ENCODE peak calls at places on chromosomes 1 and 21, in nine cellular contexts. N is CD8-positive, alpha-beta T cell; B is psoas muscle; X is cardiac fibroblast; F is AG04450; A is body of pancreas; O is lung; J is bronchial epithelial cell; V is astrocyte of the spinal cord. Y is an unnamed sample.

GRCh38 chr1:8462298-8462946 is 144.5 kb downstream of the SLC45A1 start:
- DNase-seq in N (no peak), B (no peak), X (no peak), F (no peak), A (no peak), O (no peak), J (no peak), V (no peak), Y (peak)

GRCh38 chr21:38170283-38170682 is 86.5 kb upstream of the KCNJ15 start:
- DNase-seq in N (no peak), B (no peak), X (peak), F (no peak), A (no peak), O (peak), J (peak), V (peak), Y (no peak)

GRCh38 chr1:25063591-25064416 is 133.7 kb upstream of the RUNX3 start:
- DNase-seq in N (no peak), B (no peak), X (no peak), F (no peak), A (no peak), O (no peak), J (peak), V (peak), Y (no peak)

GRCh38 chr1:98051065-98051675 is 130.3 kb upstream of the DPYD start:
- DNase-seq in N (peak), B (peak), X (peak), F (no peak), A (peak), O (peak), J (peak), V (peak), Y (peak)

GRCh38 chr1:15650433-15650832 is 33.2 kb downstream of the DDI2 start:
- DNase-seq in N (no peak), B (no peak), X (peak), F (no peak), A (no peak), O (no peak), J (no peak), V (no peak), Y (no peak)

GRCh38 chr1:151936653-151937052 is 27.3 kb upstream of the THEM4 start:
- DNase-seq in N (no peak), B (no peak), X (no peak), F (no peak), A (no peak), O (no peak), J (no peak), V (no peak), Y (no peak)

GRCh38 chr21:34882719-34883131 is 166.4 kb downstream of the RUNX1 start:
- DNase-seq in N (no peak), B (no peak), X (no peak), F (no peak), A (no peak), O (no peak), J (peak), V (peak), Y (no peak)

GRCh38 chr1:223674119-223674890 is 8.8 kb upstream of the CAPN8 start:
- DNase-seq in N (no peak), B (no peak), X (no peak), F (no peak), A (no peak), O (no peak), J (no peak), V (no peak), Y (no peak)

GRCh38 chr1:212260557-212261342 is 24.5 kb upstream of the PPP2R5A start:
- DNase-seq in N (no peak), B (no peak), X (peak), F (no peak), A (peak), O (no peak), J (peak), V (no peak), Y (no peak)

GRCh38 chr1:85047472-85048295 is 616 bp downstream of the MCOLN3 start:
- DNase-seq in N (no peak), B (peak), X (no peak), F (no peak), A (peak), O (peak), J (no peak), V (no peak), Y (no peak)

GRCh38 chr1:113303252-113303651 is 87.1 kb upstream of the MAGI3 start:
- DNase-seq in N (no peak), B (no peak), X (no peak), F (no peak), A (no peak), O (no peak), J (no peak), V (no peak), Y (no peak)

GRCh38 chr21:35359076-35359475 is 310.0 kb upstream of the RUNX1 start:
- DNase-seq in N (no peak), B (no peak), X (no peak), F (no peak), A (no peak), O (no peak), J (no peak), V (no peak), Y (no peak)

GRCh38 chr1:159909381-159909780 is 9.4 kb upstream of the CFAP45 start:
- DNase-seq in N (no peak), B (no peak), X (no peak), F (no peak), A (no peak), O (no peak), J (no peak), V (no peak), Y (no peak)
- H3K4me3 ChIP-seq in N (no peak), B (no peak), X (no peak), F (no peak), A (no peak), O (no peak), J (no peak), V (no peak), Y (no peak)

DNA sequence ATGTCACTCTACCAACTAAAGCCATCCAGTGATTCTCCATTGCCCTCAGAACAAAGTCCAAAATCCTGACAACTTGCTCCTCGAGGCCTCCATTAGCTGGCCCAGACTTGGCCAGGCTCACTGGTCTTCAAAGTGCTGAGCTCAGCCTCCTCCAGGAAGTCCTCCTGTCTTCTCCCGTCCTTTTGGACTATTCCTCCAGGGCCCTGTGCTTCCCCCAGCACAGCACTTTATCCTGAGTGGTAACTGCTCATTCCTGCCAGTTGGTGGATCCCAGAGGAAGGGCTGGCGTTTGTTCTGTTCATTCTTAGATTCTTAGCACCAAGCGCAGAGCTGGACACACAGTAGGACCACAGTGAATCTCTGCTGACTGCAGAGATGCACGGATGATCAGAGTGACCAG is 179.9 kb downstream of the PTPRU start:
- DNase-seq in N (no peak), B (no peak), X (no peak), F (no peak), A (no peak), O (no peak), J (no peak), V (no peak), Y (no peak)
- TF ChIP-seq CTCF in N (no peak), B (no peak), X (no peak), F (peak), A (no peak), O (no peak), J (no peak), V (peak), Y (no peak)

DNA sequence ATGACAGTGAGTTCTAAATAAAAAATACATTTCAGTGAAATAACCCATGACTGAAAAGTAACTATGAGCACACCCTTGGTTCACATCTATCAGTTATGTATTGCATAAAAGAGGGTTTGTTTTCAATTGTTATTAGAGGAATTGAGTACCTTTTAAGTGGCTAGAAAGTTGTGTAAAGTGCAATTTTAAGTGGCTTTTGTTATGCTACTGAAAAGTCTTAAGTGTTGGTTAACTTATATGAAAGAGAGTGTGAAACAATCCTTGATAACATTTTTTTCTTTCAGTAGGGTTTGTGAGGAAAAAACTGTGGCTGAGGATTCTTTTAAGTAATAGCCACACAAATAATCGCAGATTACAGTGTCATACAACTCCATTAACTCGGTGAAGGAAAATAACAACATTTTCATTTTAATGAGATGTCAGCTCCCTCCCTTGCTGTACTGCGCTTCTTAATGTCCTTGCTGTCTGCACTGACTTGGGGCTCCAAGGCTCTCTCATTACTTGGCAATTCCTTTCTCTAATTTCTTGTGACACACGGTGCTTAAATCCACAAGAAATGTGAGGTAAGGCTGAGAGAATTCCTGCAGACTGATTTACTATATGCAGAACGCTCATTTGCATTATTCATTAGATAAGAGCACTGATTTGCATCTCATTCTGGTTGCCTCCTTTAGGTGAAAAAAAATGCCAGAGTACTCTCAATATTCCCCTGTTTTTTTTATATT is 40.6 kb downstream of the NTNG1 start:
- DNase-seq in N (no peak), B (no peak), X (no peak), F (no peak), A (no peak), O (no peak), J (no peak), V (no peak), Y (no peak)
- H3K4me3 ChIP-seq in N (no peak), B (no peak), X (no peak), F (no peak), A (no peak), O (no peak), J (no peak), V (no peak), Y (no peak)

GRCh38 chr1:184959626-184960025 is 14.7 kb downstream of the NIBAN1 start:
- DNase-seq in N (no peak), B (no peak), X (no peak), F (no peak), A (no peak), O (no peak), J (no peak), V (no peak), Y (no peak)

GRCh38 chr1:184953600-184954219 is 20.6 kb downstream of the NIBAN1 start:
- DNase-seq in N (no peak), B (no peak), X (peak), F (no peak), A (no peak), O (no peak), J (peak), V (peak), Y (no peak)

GRCh38 chr1:184950209-184950608 is 24.1 kb downstream of the NIBAN1 start:
- DNase-seq in N (no peak), B (no peak), X (no peak), F (no peak), A (no peak), O (no peak), J (no peak), V (no peak), Y (no peak)

GRCh38 chr1:184958554-184959353 is 15.6 kb downstream of the NIBAN1 start:
- DNase-seq in N (no peak), B (no peak), X (no peak), F (no peak), A (no peak), O (no peak), J (no peak), V (no peak), Y (no peak)

GRCh38 chr1:184954232-184954995 is 19.9 kb downstream of the NIBAN1 start:
- DNase-seq in N (no peak), B (no peak), X (peak), F (no peak), A (no peak), O (no peak), J (peak), V (no peak), Y (no peak)
- TF ChIP-seq CTCF in N (no peak), B (no peak), X (no peak), F (no peak), A (no peak), O (no peak), J (no peak), V (no peak), Y (peak)

GRCh38 chr1:238488406-238488805 is 597.7 kb upstream of the ZP4 start:
- DNase-seq in N (no peak), B (no peak), X (peak), F (no peak), A (no peak), O (no peak), J (no peak), V (no peak), Y (no peak)

GRCh38 chr1:238484121-238484520 is 593.4 kb upstream of the ZP4 start:
- DNase-seq in N (no peak), B (no peak), X (peak), F (no peak), A (no peak), O (no peak), J (no peak), V (peak), Y (no peak)

GRCh38 chr1:238487931-238488330 is 597.2 kb upstream of the ZP4 start:
- DNase-seq in N (no peak), B (no peak), X (peak), F (no peak), A (no peak), O (no peak), J (no peak), V (no peak), Y (no peak)

GRCh38 chr1:238485906-238486219 is 595.1 kb upstream of the ZP4 start:
- DNase-seq in N (no peak), B (no peak), X (no peak), F (no peak), A (no peak), O (no peak), J (no peak), V (peak), Y (no peak)

DNA sequence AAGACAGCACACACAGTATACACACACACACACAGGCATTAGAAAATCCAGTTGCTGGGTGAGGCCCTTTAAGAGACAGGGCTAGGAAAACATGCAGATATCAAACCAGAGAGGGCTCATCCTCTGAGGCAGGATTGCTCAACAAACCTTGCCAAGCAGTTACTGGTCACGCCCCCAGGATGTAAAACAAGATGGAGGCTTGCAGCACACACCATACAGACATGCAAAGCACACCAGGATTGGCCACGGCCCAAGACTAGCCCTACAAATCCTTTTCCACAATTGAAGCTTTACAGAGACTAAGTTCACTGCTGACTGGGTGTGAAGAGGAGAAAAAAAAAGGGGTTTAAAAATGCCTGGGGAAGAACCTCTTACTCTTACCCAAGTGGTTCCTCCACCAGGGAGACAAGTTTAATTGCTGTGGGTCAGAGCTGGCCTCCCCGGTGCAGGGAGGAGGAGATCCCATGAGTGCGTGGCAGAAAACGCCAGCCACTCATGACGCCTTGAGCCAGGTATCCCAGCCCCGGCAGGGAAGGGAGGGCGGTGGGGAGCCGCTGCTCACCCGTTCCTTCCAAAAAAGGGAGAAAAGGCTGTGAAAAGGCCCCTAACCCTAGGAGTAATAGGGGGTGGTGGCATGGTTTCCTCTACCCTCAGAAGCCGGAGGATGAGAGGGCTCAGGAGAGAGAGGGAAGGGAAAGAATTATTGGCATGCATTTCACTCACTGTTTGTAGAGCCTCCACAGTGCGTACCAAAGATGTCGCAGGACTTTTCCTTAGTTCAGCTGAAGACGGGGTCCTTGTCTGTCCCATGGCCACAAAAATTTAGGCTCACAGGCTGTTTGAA is 594.6 kb upstream of the ZP4 start:
- DNase-seq in N (no peak), B (no peak), X (peak), F (no peak), A (no peak), O (no peak), J (peak), V (peak), Y (peak)
- H3K4me3 ChIP-seq in N (no peak), B (no peak), X (no peak), F (no peak), A (no peak), O (no peak), J (peak), V (peak), Y (peak)

GRCh38 chr1:18120638-18121037 is 13.0 kb downstream of the IGSF21 start:
- DNase-seq in N (no peak), B (no peak), X (no peak), F (no peak), A (no peak), O (no peak), J (no peak), V (no peak), Y (no peak)
- TF ChIP-seq CTCF in N (no peak), B (no peak), X (no peak), F (no peak), A (no peak), O (no peak), J (no peak), V (no peak), Y (no peak)

GRCh38 chr1:150889650-150890416 is 2.9 kb downstream of the CTXND2 start:
- DNase-seq in N (no peak), B (no peak), X (no peak), F (no peak), A (no peak), O (no peak), J (no peak), V (no peak), Y (no peak)
- H3K4me3 ChIP-seq in N (no peak), B (no peak), X (no peak), F (no peak), A (no peak), O (no peak), J (no peak), V (no peak), Y (no peak)

GRCh38 chr1:221644663-221645258 is 97.1 kb downstream of the DUSP10 start:
- DNase-seq in N (no peak), B (no peak), X (no peak), F (no peak), A (no peak), O (no peak), J (no peak), V (no peak), Y (no peak)

GRCh38 chr1:221644176-221644510 is 97.7 kb downstream of the DUSP10 start:
- DNase-seq in N (no peak), B (no peak), X (no peak), F (no peak), A (no peak), O (no peak), J (no peak), V (no peak), Y (no peak)

GRCh38 chr1:221643404-221644175 is 98.3 kb downstream of the DUSP10 start:
- DNase-seq in N (no peak), B (no peak), X (no peak), F (no peak), A (no peak), O (no peak), J (no peak), V (no peak), Y (no peak)

GRCh38 chr1:221648201-221648600 is 93.7 kb downstream of the DUSP10 start:
- DNase-seq in N (no peak), B (no peak), X (no peak), F (no peak), A (no peak), O (no peak), J (peak), V (no peak), Y (no peak)
- TF ChIP-seq CTCF in N (no peak), B (no peak), X (no peak), F (no peak), A (no peak), O (no peak), J (no peak), V (no peak), Y (no peak)

GRCh38 chr1:34656706-34657105 is 98.1 kb upstream of the GJB5 start:
- DNase-seq in N (no peak), B (no peak), X (no peak), F (no peak), A (no peak), O (no peak), J (no peak), V (no peak), Y (no peak)
- H3K4me3 ChIP-seq in N (no peak), B (no peak), X (no peak), F (no peak), A (no peak), O (no peak), J (no peak), V (no peak), Y (no peak)

DNA sequence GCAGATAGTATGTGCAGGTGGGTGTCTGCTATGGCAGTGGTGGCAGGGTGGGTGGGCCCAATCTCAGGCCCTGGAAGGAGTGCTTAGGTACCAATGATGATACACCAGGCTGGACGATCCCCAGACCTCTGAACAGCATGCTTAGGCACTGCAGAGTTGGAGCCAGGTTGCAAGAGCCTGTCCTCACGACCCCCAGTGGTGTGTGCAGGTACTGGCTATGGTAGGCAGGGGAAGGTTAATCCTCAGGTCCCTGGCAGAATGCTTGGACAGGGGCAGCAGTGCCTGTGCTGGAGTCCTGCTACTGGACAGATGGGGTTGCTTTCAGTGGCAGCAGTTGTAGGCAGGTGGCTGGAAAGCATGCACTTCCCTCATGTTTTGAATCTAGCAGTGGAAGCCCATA is 100.5 kb upstream of the NEK7 start:
- DNase-seq in N (no peak), B (no peak), X (no peak), F (no peak), A (no peak), O (no peak), J (no peak), V (no peak), Y (no peak)
- TF ChIP-seq CTCF in N (no peak), B (no peak), X (peak), F (peak), A (no peak), O (no peak), J (peak), V (peak), Y (peak)

Y was measured in LNCaP clone FGC.